ENCODE peak calls at places on chromosomes 12 and 14, in ten cellular contexts. D is suprapubic skin; W is left lung; G is WERI-Rb-1; S is esophagus squamous epithelium; H is right lobe of liver; X is heart left ventricle; V is cardiac muscle cell; Q is upper lobe of right lung; Y is CD8-positive, alpha-beta T cell. J is an unnamed sample.

GRCh38 chr12:60308366-60309000 is 712.7 kb downstream of the SLC16A7 start:
- DNase-seq in W (no peak), G (no peak), H (no peak), Y (no peak), Q (no peak), D (no peak), V (no peak), S (no peak), X (no peak), J (no peak)

GRCh38 chr12:27123642-27124041 is 41.3 kb upstream of the C12orf71 start:
- DNase-seq in Y (no peak), H (no peak), S (no peak), D (no peak), W (no peak), X (no peak), Q (no peak), V (peak; percentile 38), G (no peak), J (no peak)

GRCh38 chr12:17334784-17335183 is 728.8 kb upstream of the LMO3 start:
- DNase-seq in X (no peak), G (no peak), V (no peak), S (no peak), D (no peak), Y (no peak), H (no peak), Q (no peak), W (no peak), J (no peak)

GRCh38 chr12:31742891-31743290 is 14.1 kb upstream of the AMN1 start:
- DNase-seq in S (no peak), H (no peak), Y (no peak), Q (no peak), X (no peak), V (no peak), W (no peak), G (no peak), D (no peak), J (no peak)

GRCh38 chr14:54440037-54440436 is 1.1 kb downstream of the CNIH1 start:
- DNase-seq in Y (no peak), V (no peak), G (no peak), W (no peak), Q (no peak), X (no peak), H (no peak), S (no peak), D (no peak), J (no peak)

GRCh38 chr12:98369601-98370000 is 145.8 kb upstream of the TMPO start:
- DNase-seq in V (no peak), H (no peak), G (no peak), Y (no peak), Q (no peak), S (no peak), D (no peak), X (no peak), W (no peak), J (no peak)

GRCh38 chr14:20794644-20795369 is 7.8 kb downstream of the RNASE1 start:
- DNase-seq in Y (no peak), Q (no peak), D (no peak), X (no peak), V (no peak), G (no peak), H (no peak), W (no peak), S (no peak), J (no peak)

GRCh38 chr12:101299346-101299745 is 19.4 kb downstream of the UTP20 start:
- DNase-seq in G (no peak), Q (no peak), S (no peak), D (no peak), V (no peak), Y (no peak), X (no peak), H (no peak), W (no peak), J (no peak)

GRCh38 chr12:132837693-132838463 is 9.2 kb upstream of the GOLGA3 start:
- DNase-seq in H (no peak), Y (no peak), V (no peak), W (no peak), S (no peak), D (no peak), Q (no peak), G (peak; percentile 79), X (no peak), J (no peak)

GRCh38 chr12:62078020-62078419 is 182.2 kb upstream of the USP15 start:
- DNase-seq in S (no peak), Q (no peak), H (no peak), G (no peak), D (no peak), V (peak; percentile 73), X (no peak), W (no peak), Y (no peak), J (no peak)

GRCh38 chr14:64401923-64402322 is 13.8 kb downstream of the MTHFD1 start:
- DNase-seq in V (no peak), X (no peak), Y (no peak), H (no peak), G (no peak), D (no peak), W (no peak), Q (no peak), S (no peak), J (no peak)

GRCh38 chr14:64400829-64401459 is 12.8 kb downstream of the MTHFD1 start:
- DNase-seq in H (peak; percentile 66), V (no peak), X (no peak), Q (no peak), D (no peak), W (no peak), S (no peak), G (no peak), Y (no peak), J (no peak)

GRCh38 chr14:64407329-64407728 is 19.2 kb downstream of the MTHFD1 start:
- DNase-seq in H (no peak), Y (no peak), G (no peak), D (no peak), X (no peak), S (no peak), V (no peak), W (no peak), Q (no peak), J (no peak)

GRCh38 chr14:64409509-64409908 is 21.4 kb downstream of the MTHFD1 start:
- DNase-seq in S (no peak), X (no peak), V (no peak), D (no peak), H (no peak), Y (no peak), W (no peak), Q (no peak), G (no peak), J (no peak)

GRCh38 chr14:64405295-64405694 is 17.1 kb downstream of the MTHFD1 start:
- DNase-seq in S (no peak), W (no peak), G (no peak), Y (no peak), H (peak; percentile 65), Q (no peak), D (no peak), V (no peak), X (no peak), J (no peak)
- H3K27ac ChIP-seq in S (no peak overlapping the region), W (no peak overlapping the region), G (no peak overlapping the region), Y (no peak overlapping the region), H (peak overlapping the region; percentile 87), Q (no peak overlapping the region), D (no peak overlapping the region), V (no peak overlapping the region), X (no peak overlapping the region), J (no peak overlapping the region)

GRCh38 chr14:104214819-104215218 is 76.4 kb downstream of the KIF26A start:
- DNase-seq in G (no peak), H (peak; percentile 5), W (no peak), V (no peak), Y (no peak), D (no peak), Q (no peak), X (no peak), S (no peak), J (no peak)
- H3K27ac ChIP-seq in G (no peak overlapping the region), H (no peak overlapping the region), W (no peak overlapping the region), V (no peak overlapping the region), Y (no peak overlapping the region), D (no peak overlapping the region), Q (no peak overlapping the region), X (no peak overlapping the region), S (no peak overlapping the region), J (no peak overlapping the region)

GRCh38 chr12:25797335-25797863 is 161.1 kb upstream of the RASSF8 start:
- DNase-seq in Y (no peak), D (no peak), H (no peak), V (no peak), X (no peak), W (no peak), Q (no peak), S (no peak), G (no peak), J (no peak)
- H3K27ac ChIP-seq in Y (no peak overlapping the region), D (no peak overlapping the region), H (no peak overlapping the region), V (peak overlapping the region; percentile 83), X (no peak overlapping the region), W (no peak overlapping the region), Q (no peak overlapping the region), S (no peak overlapping the region), G (no peak overlapping the region), J (no peak overlapping the region)

GRCh38 chr12:79522237-79522636 is 168.5 kb downstream of the PAWR start:
- DNase-seq in H (no peak), X (no peak), V (no peak), Q (no peak), G (no peak), D (no peak), W (no peak), S (no peak), Y (no peak), J (no peak)

GRCh38 chr12:79525357-79525756 is 165.4 kb downstream of the PAWR start:
- DNase-seq in W (no peak), X (no peak), S (no peak), G (no peak), D (no peak), Q (no peak), Y (no peak), H (no peak), V (no peak), J (no peak)

GRCh38 chr12:79524507-79525148 is 166.1 kb downstream of the PAWR start:
- DNase-seq in W (no peak), G (no peak), H (no peak), X (no peak), S (no peak), V (no peak), Q (no peak), D (no peak), Y (no peak), J (no peak)

GRCh38 chr12:79521576-79521975 is 169.2 kb downstream of the PAWR start:
- DNase-seq in D (no peak), Y (no peak), V (no peak), W (no peak), X (no peak), G (no peak), H (no peak), Q (no peak), S (no peak), J (no peak)

DNA sequence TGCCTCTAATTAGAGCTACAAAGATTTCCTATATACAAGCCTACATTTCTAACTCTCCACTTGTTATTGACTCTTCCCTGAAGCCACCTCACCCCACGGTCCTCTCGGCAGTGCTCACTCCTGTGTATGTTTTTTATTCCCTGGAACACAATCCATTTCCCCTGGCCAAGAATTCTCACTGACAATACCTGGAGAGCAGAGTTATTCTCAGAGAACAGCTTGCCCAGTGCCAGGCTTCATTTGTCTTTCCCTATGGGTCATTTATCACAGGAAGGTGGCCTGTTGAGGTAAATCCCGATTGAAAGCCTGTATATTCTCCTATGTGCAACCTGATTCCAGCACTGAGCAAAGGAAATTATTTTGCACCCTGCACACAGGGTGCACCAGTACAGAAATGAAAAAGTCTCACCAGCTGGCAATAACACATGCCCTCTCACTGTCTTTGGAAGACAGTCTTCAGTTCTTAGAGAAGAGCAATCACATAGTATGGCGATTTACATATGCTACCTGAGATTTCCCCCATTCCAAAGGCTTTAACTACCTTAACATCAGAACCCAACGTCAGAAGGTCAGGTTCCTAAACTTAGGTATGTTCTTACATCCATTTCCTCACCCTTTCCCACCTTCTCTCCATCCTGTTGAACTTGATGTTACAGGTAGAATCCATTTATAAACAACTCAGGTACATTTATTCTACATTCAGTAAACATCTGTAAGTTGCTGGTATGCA is 167.9 kb downstream of the PAWR start:
- DNase-seq in Y (no peak), V (no peak), H (no peak), W (no peak), Q (no peak), X (no peak), D (no peak), S (no peak), G (no peak), J (peak; percentile 59)
- H3K27ac ChIP-seq in Y (no peak overlapping the region), V (no peak overlapping the region), H (no peak overlapping the region), W (no peak overlapping the region), Q (no peak overlapping the region), X (no peak overlapping the region), D (no peak overlapping the region), S (no peak overlapping the region), G (no peak overlapping the region), J (no peak overlapping the region)